ENCODE peak calls at places on chromosome 15, in nine cellular contexts. O is central memory CD4-positive, alpha-beta T cell; X is heart left ventricle; U is HFF-Myc; Q is brain microvascular endothelial cell; G is mucosa of descending colon; J is PC-9; T is AG20443; P is psoas muscle. N is an unnamed sample.

GRCh38 chr15:33987444-33987843 is 19.1 kb downstream of the CHRM5 start:
- DNase-seq in U (no peak), O (no peak), J (no peak), P (no peak), X (no peak), T (no peak), G (no peak), Q (no peak), N (no peak)

GRCh38 chr15:47506543-47507090 is 210.7 kb upstream of the SEMA6D start:
- DNase-seq in U (no peak), O (no peak), P (no peak), Q (no peak), T (no peak), G (no peak), X (no peak), J (no peak), N (no peak)

GRCh38 chr15:43911235-43911661 is 84.4 kb downstream of the WDR76 start:
- DNase-seq in T (peak; percentile 84), J (peak; percentile 64), P (no peak), X (peak; percentile 46), U (peak; percentile 41), G (no peak), Q (peak; percentile 97), O (no peak), N (no peak)

GRCh38 chr15:62059818-62060115 is 480 bp downstream of the VPS13C start:
- DNase-seq in X (peak; percentile 51), Q (peak; percentile 48), P (peak; percentile 50), U (no peak), G (peak; percentile 74), O (peak; percentile 65), J (peak; percentile 38), T (peak; percentile 56), N (no peak)

GRCh38 chr15:76108021-76108723 is 48.4 kb downstream of the TMEM266 start:
- DNase-seq in P (no peak), G (no peak), Q (no peak), U (no peak), T (no peak), J (no peak), X (peak; percentile 40), O (no peak), N (no peak)

GRCh38 chr15:33154366-33155166 is 39.9 kb downstream of the FMN1 start:
- DNase-seq in Q (peak; percentile 51), X (peak; percentile 46), O (no peak), U (no peak), T (peak; percentile 61), J (peak; percentile 38), P (peak; percentile 60), G (peak; percentile 38), N (no peak)

GRCh38 chr15:49495993-49496747 is 73.1 kb downstream of the FGF7 start:
- DNase-seq in U (no peak), Q (no peak), P (no peak), O (no peak), T (peak; percentile 11), J (no peak), G (no peak), X (no peak), N (no peak)

GRCh38 chr15:96298217-96298616 is 32.3 kb upstream of the NR2F2 start:
- DNase-seq in Q (no peak), T (no peak), P (no peak), J (no peak), X (no peak), O (no peak), G (no peak), U (no peak), N (no peak)

GRCh38 chr15:29935296-29936020 is 113.2 kb upstream of the TJP1 start:
- DNase-seq in G (peak; percentile 73), X (no peak), O (no peak), U (no peak), P (no peak), T (no peak), Q (no peak), J (peak; percentile 55), N (no peak)

GRCh38 chr15:79601376-79601775 is 169.2 kb downstream of the MINAR1 start:
- DNase-seq in Q (no peak), P (no peak), O (no peak), X (no peak), U (no peak), T (no peak), J (no peak), G (no peak), N (no peak)

GRCh38 chr15:26020871-26021270 is 157.7 kb upstream of the ATP10A start:
- DNase-seq in P (no peak), G (no peak), Q (no peak), O (no peak), J (no peak), X (no peak), T (no peak), U (no peak), N (no peak)

GRCh38 chr15:32936283-32936918 is 218.6 kb downstream of the GREM1 start:
- DNase-seq in O (no peak), P (no peak), Q (peak; percentile 50), U (no peak), G (no peak), X (no peak), J (no peak), T (peak; percentile 29), N (no peak)

GRCh38 chr15:63202858-63203257 is 13.5 kb downstream of the RAB8B start:
- DNase-seq in T (no peak), J (no peak), U (no peak), X (no peak), Q (no peak), O (no peak), G (no peak), P (no peak), N (no peak)

GRCh38 chr15:29734917-29735572 is 87.2 kb downstream of the TJP1 start:
- DNase-seq in Q (peak; percentile 29), G (no peak), P (no peak), X (no peak), U (no peak), T (no peak), J (no peak), O (no peak), N (no peak)

GRCh38 chr15:59436774-59437472 is 1.1 kb upstream of the FAM81A start:
- DNase-seq in U (no peak), Q (peak; percentile 16), X (no peak), T (no peak), O (no peak), P (no peak), J (no peak), G (no peak), N (no peak)

GRCh38 chr15:39180494-39180930 is 400.4 kb upstream of the THBS1 start:
- DNase-seq in P (no peak), G (no peak), U (peak; percentile 75), T (no peak), Q (no peak), J (no peak), O (no peak), X (no peak), N (no peak)

GRCh38 chr15:66651913-66652642 is 50.0 kb upstream of the SMAD6 start:
- DNase-seq in T (no peak), X (no peak), O (no peak), G (no peak), U (no peak), Q (no peak), J (no peak), P (no peak), N (no peak)

GRCh38 chr15:28098766-28099554 is at the start of gene OCA2:
- DNase-seq in G (peak; percentile 66), U (peak; percentile 14), Q (no peak), X (peak; percentile 67), J (no peak), O (peak; percentile 28), P (peak; percentile 55), T (peak; percentile 75), N (no peak)

GRCh38 chr15:60548101-60548500 is 69.2 kb upstream of the ICE2 start:
- DNase-seq in U (no peak), J (no peak), O (peak; percentile 54), G (no peak), P (no peak), T (no peak), X (no peak), Q (no peak), N (no peak)

GRCh38 chr15:87287156-87287555 is 969.4 kb downstream of the NTRK3 start:
- DNase-seq in J (peak; percentile 68), U (peak; percentile 79), T (peak; percentile 68), P (no peak), O (no peak), G (no peak), X (no peak), Q (peak; percentile 20), N (no peak)

GRCh38 chr15:59026207-59026606 is 38.7 kb downstream of the RNF111 start:
- DNase-seq in O (no peak), T (no peak), P (no peak), G (no peak), X (no peak), Q (no peak), J (no peak), U (no peak), N (no peak)

GRCh38 chr15:70063992-70064379 is 33.7 kb downstream of the TLE3 start:
- DNase-seq in O (no peak), P (no peak), J (no peak), Q (no peak), U (no peak), T (no peak), G (no peak), X (peak; percentile 12), N (no peak)

GRCh38 chr15:78208887-78209645 is 25.3 kb downstream of the ACSBG1 start:
- DNase-seq in Q (no peak), O (no peak), T (peak; percentile 38), G (peak; percentile 51), P (no peak), U (no peak), J (peak; percentile 71), X (no peak), N (peak; percentile 55)

GRCh38 chr15:40248006-40248783 is 9.3 kb downstream of the PAK6 start:
- DNase-seq in J (no peak), X (no peak), Q (no peak), O (no peak), G (no peak), T (no peak), P (no peak), U (no peak), N (no peak)

GRCh38 chr15:70302360-70302759 is 204.6 kb upstream of the TLE3 start:
- DNase-seq in J (no peak), O (no peak), G (no peak), T (no peak), Q (no peak), P (no peak), U (no peak), X (no peak), N (no peak)

GRCh38 chr15:38853608-38854007 is 289.0 kb upstream of the RASGRP1 start:
- DNase-seq in P (no peak), U (no peak), Q (peak; percentile 57), T (peak; percentile 35), X (no peak), G (peak; percentile 21), J (no peak), O (peak; percentile 8), N (no peak)

GRCh38 chr15:39834256-39834655 is 51.6 kb upstream of the FSIP1 start:
- DNase-seq in J (no peak), G (no peak), P (no peak), U (no peak), O (no peak), Q (no peak), T (peak; percentile 29), X (no peak), N (no peak)

GRCh38 chr15:100844778-100845177 is 34.9 kb upstream of the ALDH1A3 start:
- DNase-seq in G (no peak), T (no peak), J (no peak), X (no peak), Q (no peak), O (no peak), P (no peak), U (no peak), N (no peak)

GRCh38 chr15:75025548-75026260 is 2.3 kb downstream of the PPCDC start:
- DNase-seq in T (no peak), O (no peak), U (no peak), P (no peak), G (no peak), X (no peak), Q (no peak), J (no peak), N (no peak)

GRCh38 chr15:85831415-85832113 is 36.8 kb upstream of the KLHL25 start:
- DNase-seq in G (peak; percentile 86), O (no peak), J (no peak), T (peak; percentile 80), P (peak; percentile 56), X (peak; percentile 60), Q (peak; percentile 42), U (peak; percentile 37), N (peak; percentile 75)

GRCh38 chr15:82951472-82952155 is 906 bp downstream of the HOMER2 start:
- DNase-seq in G (no peak), J (no peak), T (peak; percentile 38), O (no peak), Q (no peak), X (no peak), U (no peak), P (no peak), N (no peak)